ENCODE peak calls at places on chromosomes 6 and 20, in four cellular contexts. E is CD4-positive, alpha-beta T cell; Q is neural crest cell; G is B cell. B is an unnamed sample.

GRCh38 chr20:51512645-51513044 is 29.9 kb downstream of the NFATC2 start:
- DNase-seq in E (no peak), Q (no peak), G (no peak), B (no peak)

GRCh38 chr6:169296170-169296569 is 42.5 kb upstream of the THBS2 start:
- DNase-seq in E (no peak), G (no peak), Q (no peak), B (no peak)

GRCh38 chr6:47034919-47035318 is 7.2 kb downstream of the ADGRF1 start:
- DNase-seq in G (no peak), E (no peak), Q (no peak), B (no peak)

GRCh38 chr20:39897058-39897457 is 792.0 kb downstream of the MAFB start:
- DNase-seq in E (no peak), G (no peak), Q (no peak), B (no peak)

GRCh38 chr6:28282923-28283322 is 1.6 kb downstream of the PGBD1 start:
- DNase-seq in G (no peak), Q (no peak), E (no peak), B (no peak)

GRCh38 chr6:89311853-89312531 is 3.1 kb downstream of the GABRR2 start:
- DNase-seq in Q (peak; percentile 30), G (no peak), E (no peak), B (peak; percentile 63)

GRCh38 chr6:106516629-106517028 is 112.7 kb downstream of the RTN4IP1 start:
- DNase-seq in E (no peak), G (no peak), Q (no peak), B (no peak)

GRCh38 chr6:24761193-24761835 is 13.4 kb upstream of the GMNN start:
- DNase-seq in G (no peak), E (no peak), Q (no peak), B (no peak)

GRCh38 chr6:53466257-53466656 is 78.6 kb downstream of the GCLC start:
- DNase-seq in Q (no peak), G (no peak), E (no peak), B (no peak)

GRCh38 chr20:50133474-50134217 is 19.9 kb downstream of the PEDS1 start:
- DNase-seq in G (no peak), E (no peak), Q (no peak), B (no peak)

GRCh38 chr20:19427913-19428800 is 215.7 kb downstream of the SLC24A3 start:
- DNase-seq in G (no peak), Q (no peak), E (no peak), B (no peak)

GRCh38 chr20:37640600-37641561 is 52.9 kb upstream of the CTNNBL1 start:
- DNase-seq in Q (no peak), E (no peak), G (no peak), B (no peak)

GRCh38 chr20:34427784-34428183 is 64.7 kb downstream of the ITCH start:
- DNase-seq in G (no peak), E (no peak), Q (no peak), B (no peak)

GRCh38 chr6:7758456-7758855 is 32.6 kb downstream of the BMP6 start:
- DNase-seq in Q (no peak), G (no peak), E (no peak), B (no peak)

GRCh38 chr6:54234539-54234938 is 73.7 kb upstream of the TINAG start:
- DNase-seq in Q (no peak), E (no peak), G (no peak), B (no peak)

GRCh38 chr6:40509716-40510260 is 77.4 kb downstream of the LRFN2 start:
- DNase-seq in G (no peak), E (no peak), Q (no peak), B (no peak)

GRCh38 chr6:22631101-22631500 is 61.7 kb downstream of the HDGFL1 start:
- DNase-seq in E (no peak), Q (no peak), G (no peak), B (no peak)

GRCh38 chr20:38346741-38347140 is 459 bp downstream of the LBP start:
- DNase-seq in Q (no peak), G (no peak), E (no peak), B (no peak)

GRCh38 chr20:11920083-11920482 is 2.4 kb downstream of the BTBD3 start:
- DNase-seq in Q (no peak), G (no peak), E (no peak), B (no peak)

GRCh38 chr6:41226752-41227151 is 1.4 kb upstream of the TREML4 start:
- DNase-seq in Q (no peak), G (no peak), E (no peak), B (no peak)

GRCh38 chr20:63552481-63553249 is 1.3 kb upstream of the FNDC11 start:
- DNase-seq in E (peak; percentile 31), G (peak; percentile 77), Q (no peak), B (no peak)

GRCh38 chr6:46014054-46014453 is 1.6 kb downstream of the CLIC5 start:
- DNase-seq in Q (no peak), G (no peak), E (no peak), B (no peak)

GRCh38 chr20:32762754-32763201 is 593 bp downstream of the DNMT3B start:
- DNase-seq in G (peak; percentile 63), E (no peak), Q (no peak), B (peak; percentile 58)

GRCh38 chr20:46151936-46152335 is 33.8 kb downstream of the CD40 start:
- DNase-seq in G (peak; percentile 57), E (no peak), Q (no peak), B (no peak)

GRCh38 chr6:162750776-162751175 is 23.0 kb downstream of the PACRG start:
- DNase-seq in Q (no peak), E (no peak), G (no peak), B (no peak)

GRCh38 chr6:15522427-15522826 is 140.4 kb downstream of the DTNBP1 start:
- DNase-seq in E (no peak), Q (no peak), G (no peak), B (no peak)

GRCh38 chr6:1540864-1541521 is 68.7 kb upstream of the FOXC1 start:
- DNase-seq in G (no peak), Q (no peak), E (no peak), B (no peak)

GRCh38 chr20:6699931-6700562 is 67.4 kb upstream of the BMP2 start:
- DNase-seq in G (no peak), E (no peak), Q (no peak), B (no peak)

GRCh38 chr20:1798982-1799381 is 96.2 kb upstream of the SIRPA start:
- DNase-seq in Q (no peak), G (no peak), E (no peak), B (no peak)

GRCh38 chr20:1801551-1801950 is 93.7 kb upstream of the SIRPA start:
- DNase-seq in Q (no peak), G (no peak), E (no peak), B (no peak)

GRCh38 chr20:1800180-1800579 is 95.0 kb upstream of the SIRPA start:
- DNase-seq in G (no peak), Q (no peak), E (no peak), B (no peak)

GRCh38 chr20:1802385-1803215 is 92.6 kb upstream of the SIRPA start:
- DNase-seq in G (peak; percentile 85), E (no peak), Q (peak; percentile 64), B (peak; percentile 71)

GRCh38 chr20:1800777-1801176 is 94.4 kb upstream of the SIRPA start:
- DNase-seq in Q (no peak), G (no peak), E (no peak), B (no peak)
- TF ChIP-seq CTCF in Q (peak; percentile 47), G (no peak), E (no peak), B (no peak)

DNA sequence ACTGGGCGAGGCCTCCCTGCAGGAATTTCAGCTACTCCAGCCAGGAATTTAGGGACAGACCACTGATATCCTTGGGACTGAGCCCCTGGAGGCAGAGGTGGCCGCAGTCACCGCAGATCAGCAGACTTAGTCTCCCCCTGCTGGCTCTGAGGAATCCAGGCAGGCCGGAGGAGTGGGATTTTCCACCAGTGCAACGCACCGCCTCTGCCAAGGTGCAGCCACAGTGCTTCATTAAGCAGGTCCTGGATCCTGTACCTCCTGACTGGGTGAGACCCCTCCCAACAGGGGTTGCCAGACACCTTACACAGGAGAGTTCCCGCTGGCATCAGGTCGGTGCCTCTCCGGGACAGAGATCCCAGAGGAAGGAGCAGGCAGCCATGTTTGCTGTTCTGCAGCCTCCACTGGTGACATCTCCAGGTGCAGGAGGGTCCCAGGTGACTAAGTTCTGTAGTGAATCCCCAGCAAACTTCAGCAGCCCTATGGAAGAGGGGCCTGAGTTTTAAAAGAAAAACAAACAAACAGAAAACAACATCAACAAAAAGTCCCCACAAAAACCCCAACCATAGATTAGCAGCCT is 515.2 kb downstream of the FRK start:
- DNase-seq in E (no peak), Q (peak; percentile 24), G (no peak), B (peak; percentile 45)
- TF ChIP-seq CTCF in E (no peak), Q (peak; percentile 56), G (no peak), B (peak; percentile 40)

GRCh38 chr6:167650730-167651129 is 176.0 kb upstream of the AFDN start:
- DNase-seq in Q (no peak), E (no peak), G (no peak), B (no peak)
- TF ChIP-seq CTCF in Q (no peak), E (no peak), G (no peak), B (no peak)

GRCh38 chr6:144090384-144090783 is 5.0 kb downstream of the SF3B5 start:
- DNase-seq in E (no peak), Q (no peak), G (no peak), B (no peak)
- TF ChIP-seq CTCF in E (no peak), Q (peak; percentile 18), G (peak; percentile 24), B (no peak)

DNA sequence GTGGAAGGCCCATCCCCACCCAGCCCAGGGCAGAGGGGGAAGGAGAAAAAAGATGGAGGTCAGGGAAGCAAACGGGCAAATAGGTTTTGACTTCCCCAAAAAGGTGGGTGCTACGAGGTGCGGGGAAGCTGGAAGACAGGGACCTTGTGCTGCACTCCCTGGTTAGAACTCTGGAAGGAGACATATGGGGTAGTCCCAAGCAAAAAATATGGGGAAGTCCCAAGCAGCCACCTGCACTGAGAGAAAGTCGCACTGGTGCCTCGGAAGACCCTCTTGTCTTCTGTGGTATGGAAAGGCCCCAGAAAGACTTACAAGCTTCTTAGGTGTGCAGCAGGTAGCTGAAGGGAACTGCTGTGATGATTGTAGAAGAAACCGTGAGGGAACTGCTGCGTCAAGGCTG is 93.8 kb upstream of the CEP85L start:
- DNase-seq in Q (no peak), E (no peak), G (no peak), B (no peak)
- TF ChIP-seq CTCF in Q (no peak), E (no peak), G (no peak), B (no peak)

DNA sequence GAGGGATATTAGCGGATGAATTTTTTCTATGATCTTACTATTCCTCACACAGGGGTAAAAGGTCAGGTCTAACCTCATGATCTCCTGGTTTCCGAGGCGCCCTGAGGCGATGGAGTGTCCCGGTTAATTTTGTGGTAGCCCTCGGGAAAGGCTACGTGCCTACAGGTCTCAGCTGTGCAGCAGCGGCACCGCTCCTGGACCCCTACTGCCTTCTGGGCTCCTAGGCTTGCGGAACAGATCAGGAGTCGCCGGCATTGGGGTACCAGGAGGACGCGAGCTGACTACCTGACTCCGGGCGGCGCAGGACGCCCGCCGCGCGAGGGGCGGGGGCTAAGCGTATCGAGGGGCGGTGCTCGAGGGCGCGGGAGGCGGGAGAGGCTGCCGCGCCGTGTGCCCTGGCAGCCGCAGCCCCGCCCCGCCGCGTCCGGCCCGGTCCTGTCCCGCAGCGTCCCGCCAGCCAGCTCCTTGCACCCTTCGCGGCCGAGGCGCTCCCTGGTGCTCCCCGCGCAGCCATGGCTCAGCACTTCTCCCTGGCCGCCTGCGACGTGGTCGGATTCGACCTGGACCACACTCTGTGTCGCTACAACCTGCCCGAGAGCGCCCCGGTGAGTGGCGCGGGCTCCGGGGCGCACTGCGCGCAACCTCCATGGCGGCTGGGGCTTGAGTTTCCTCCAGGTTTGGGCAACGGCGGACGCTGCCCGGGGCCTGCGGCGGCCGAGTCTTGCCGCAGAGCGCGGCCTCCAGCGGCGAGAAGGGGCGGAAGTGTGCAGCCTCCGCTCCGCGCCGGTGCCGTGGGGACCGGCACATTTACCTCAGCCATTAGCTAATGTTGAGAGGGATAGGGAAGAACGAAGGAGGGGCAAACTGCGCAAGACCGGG is at the start of gene NT5DC1:
- DNase-seq in Q (peak; percentile 65), E (peak; percentile 70), G (peak; percentile 93), B (peak; percentile 82)
- TF ChIP-seq CTCF in Q (peak; percentile 54), E (peak; percentile 52), G (peak; percentile 52), B (no peak)

B was measured in mesothelial cell of epicardium.